ENCODE peak calls at places on chromosome 16, in seven cellular contexts. One of them, this sample, is unnamed.

GRCh38 chr16:65769055-65769465 is 597.4 kb upstream of the CDH5 start:
- DNase-seq in Right ventricle myocardium inferior: no peak
- DNase-seq in AG09319: no peak
- DNase-seq in activated CD4-positive, alpha-beta memory T cell treated with anti-CD3 and anti-CD28 coated beads for 36 hours: no peak
- DNase-seq in right atrium auricular region: no peak
- DNase-seq in activated CD4-positive, CD25-positive, alpha-beta regulatory T cell: no peak
- DNase-seq in CD4-positive, alpha-beta memory T cell: no peak
- DNase-seq in this sample: no peak

GRCh38 chr16:23274968-23275367 is 27.1 kb upstream of the SCNN1B start:
- DNase-seq in activated CD4-positive, alpha-beta memory T cell treated with anti-CD3 and anti-CD28 coated beads for 36 hours: no peak
- DNase-seq in activated CD4-positive, CD25-positive, alpha-beta regulatory T cell: no peak
- DNase-seq in Right ventricle myocardium inferior: no peak
- DNase-seq in CD4-positive, alpha-beta memory T cell: no peak
- DNase-seq in right atrium auricular region: no peak
- DNase-seq in AG09319: no peak
- DNase-seq in this sample: no peak

GRCh38 chr16:1770328-1771071 is 843 bp downstream of the NME3 start:
- DNase-seq in right atrium auricular region: peak
- DNase-seq in CD4-positive, alpha-beta memory T cell: peak
- DNase-seq in AG09319: no peak
- DNase-seq in Right ventricle myocardium inferior: no peak
- DNase-seq in activated CD4-positive, CD25-positive, alpha-beta regulatory T cell: no peak
- DNase-seq in activated CD4-positive, alpha-beta memory T cell treated with anti-CD3 and anti-CD28 coated beads for 36 hours: peak
- DNase-seq in this sample: no peak

GRCh38 chr16:69595127-69596036 is 29.6 kb downstream of the NFAT5 start:
- DNase-seq in Right ventricle myocardium inferior: no peak
- DNase-seq in activated CD4-positive, alpha-beta memory T cell treated with anti-CD3 and anti-CD28 coated beads for 36 hours: no peak
- DNase-seq in AG09319: no peak
- DNase-seq in CD4-positive, alpha-beta memory T cell: no peak
- DNase-seq in activated CD4-positive, CD25-positive, alpha-beta regulatory T cell: no peak
- DNase-seq in right atrium auricular region: no peak
- DNase-seq in this sample: no peak

GRCh38 chr16:76214856-76215255 is 62.3 kb upstream of the CNTNAP4 start:
- DNase-seq in activated CD4-positive, alpha-beta memory T cell treated with anti-CD3 and anti-CD28 coated beads for 36 hours: no peak
- DNase-seq in Right ventricle myocardium inferior: no peak
- DNase-seq in activated CD4-positive, CD25-positive, alpha-beta regulatory T cell: no peak
- DNase-seq in right atrium auricular region: no peak
- DNase-seq in AG09319: no peak
- DNase-seq in CD4-positive, alpha-beta memory T cell: no peak
- DNase-seq in this sample: no peak

GRCh38 chr16:57331355-57331754 is 27.2 kb upstream of the CCL22 start:
- DNase-seq in right atrium auricular region: no peak
- DNase-seq in Right ventricle myocardium inferior: no peak
- DNase-seq in CD4-positive, alpha-beta memory T cell: no peak
- DNase-seq in AG09319: no peak
- DNase-seq in activated CD4-positive, CD25-positive, alpha-beta regulatory T cell: no peak
- DNase-seq in activated CD4-positive, alpha-beta memory T cell treated with anti-CD3 and anti-CD28 coated beads for 36 hours: no peak
- DNase-seq in this sample: no peak

GRCh38 chr16:78816499-78817441 is 717.3 kb downstream of the WWOX start:
- DNase-seq in right atrium auricular region: no peak
- DNase-seq in AG09319: no peak
- DNase-seq in activated CD4-positive, alpha-beta memory T cell treated with anti-CD3 and anti-CD28 coated beads for 36 hours: no peak
- DNase-seq in Right ventricle myocardium inferior: no peak
- DNase-seq in CD4-positive, alpha-beta memory T cell: no peak
- DNase-seq in activated CD4-positive, CD25-positive, alpha-beta regulatory T cell: no peak
- DNase-seq in this sample: no peak

GRCh38 chr16:60682219-60682618 is 1354.0 kb downstream of the CDH8 start:
- DNase-seq in AG09319: no peak
- DNase-seq in right atrium auricular region: no peak
- DNase-seq in activated CD4-positive, alpha-beta memory T cell treated with anti-CD3 and anti-CD28 coated beads for 36 hours: no peak
- DNase-seq in CD4-positive, alpha-beta memory T cell: no peak
- DNase-seq in activated CD4-positive, CD25-positive, alpha-beta regulatory T cell: no peak
- DNase-seq in Right ventricle myocardium inferior: no peak
- DNase-seq in this sample: no peak

GRCh38 chr16:89113661-89114060 is 20.0 kb downstream of the ACSF3 start:
- DNase-seq in right atrium auricular region: no peak
- DNase-seq in CD4-positive, alpha-beta memory T cell: no peak
- DNase-seq in activated CD4-positive, alpha-beta memory T cell treated with anti-CD3 and anti-CD28 coated beads for 36 hours: no peak
- DNase-seq in Right ventricle myocardium inferior: no peak
- DNase-seq in activated CD4-positive, CD25-positive, alpha-beta regulatory T cell: no peak
- DNase-seq in AG09319: no peak
- DNase-seq in this sample: no peak

GRCh38 chr16:50974438-50975036 is 176.5 kb downstream of the SALL1 start:
- DNase-seq in activated CD4-positive, CD25-positive, alpha-beta regulatory T cell: no peak
- DNase-seq in Right ventricle myocardium inferior: no peak
- DNase-seq in activated CD4-positive, alpha-beta memory T cell treated with anti-CD3 and anti-CD28 coated beads for 36 hours: no peak
- DNase-seq in AG09319: no peak
- DNase-seq in right atrium auricular region: no peak
- DNase-seq in CD4-positive, alpha-beta memory T cell: no peak
- DNase-seq in this sample: no peak

GRCh38 chr16:1745181-1745899 is 26.0 kb downstream of the NME3 start:
- DNase-seq in AG09319: peak
- DNase-seq in Right ventricle myocardium inferior: no peak
- DNase-seq in CD4-positive, alpha-beta memory T cell: peak
- DNase-seq in right atrium auricular region: no peak
- DNase-seq in activated CD4-positive, CD25-positive, alpha-beta regulatory T cell: no peak
- DNase-seq in activated CD4-positive, alpha-beta memory T cell treated with anti-CD3 and anti-CD28 coated beads for 36 hours: no peak
- DNase-seq in this sample: peak

GRCh38 chr16:380837-381787 is 666 bp downstream of the PGAP6 start:
- DNase-seq in CD4-positive, alpha-beta memory T cell: no peak
- DNase-seq in activated CD4-positive, CD25-positive, alpha-beta regulatory T cell: no peak
- DNase-seq in AG09319: no peak
- DNase-seq in right atrium auricular region: no peak
- DNase-seq in activated CD4-positive, alpha-beta memory T cell treated with anti-CD3 and anti-CD28 coated beads for 36 hours: no peak
- DNase-seq in Right ventricle myocardium inferior: peak
- DNase-seq in this sample: no peak

GRCh38 chr16:77059441-77059840 is 131.5 kb upstream of the MON1B start:
- DNase-seq in activated CD4-positive, alpha-beta memory T cell treated with anti-CD3 and anti-CD28 coated beads for 36 hours: no peak
- DNase-seq in CD4-positive, alpha-beta memory T cell: no peak
- DNase-seq in AG09319: no peak
- DNase-seq in Right ventricle myocardium inferior: no peak
- DNase-seq in right atrium auricular region: no peak
- DNase-seq in activated CD4-positive, CD25-positive, alpha-beta regulatory T cell: no peak
- DNase-seq in this sample: no peak

GRCh38 chr16:56311208-56312027 is 113.9 kb downstream of the AMFR start:
- DNase-seq in AG09319: no peak
- DNase-seq in Right ventricle myocardium inferior: no peak
- DNase-seq in right atrium auricular region: no peak
- DNase-seq in activated CD4-positive, alpha-beta memory T cell treated with anti-CD3 and anti-CD28 coated beads for 36 hours: no peak
- DNase-seq in CD4-positive, alpha-beta memory T cell: no peak
- DNase-seq in activated CD4-positive, CD25-positive, alpha-beta regulatory T cell: no peak
- DNase-seq in this sample: no peak

This sample was measured in GM04504.